ENCODE peak calls at places on chromosomes 3 and 15, in five cellular contexts. C is right atrium auricular region, M is lung, T is Panc1, A is fibroblast of lung. X is an unnamed sample. For H3K27me3, the result is how much of the 10 kb centered on the place peaks cover.

GRCh38 chr3:135106445-135106844 is 311.4 kb downstream of the EPHB1 start:
- DNase-seq in A (peak), C (no peak), T (no peak), M (no peak), X (peak)

GRCh38 chr3:30810617-30811016 is 83.8 kb downstream of the GADL1 start:
- DNase-seq in T (no peak), M (no peak), A (no peak), C (no peak), X (no peak)

GRCh38 chr3:183081459-183082183 is 17.7 kb downstream of the MCCC1 start:
- DNase-seq in T (no peak), M (no peak), C (no peak), A (no peak), X (no peak)

GRCh38 chr3:38853021-38853420 is 37.0 kb upstream of the SCN10A start:
- DNase-seq in T (no peak), C (no peak), A (no peak), M (no peak), X (no peak)

GRCh38 chr15:46177219-46177618 is 542.4 kb downstream of the SQOR start:
- DNase-seq in A (no peak), T (no peak), C (no peak), M (no peak), X (no peak)

GRCh38 chr15:34243226-34243625 is 18.4 kb downstream of the EMC4 start:
- DNase-seq in T (no peak), M (no peak), A (peak), C (no peak), X (no peak)

GRCh38 chr3:126356373-126357298 is 572 bp downstream of the KLF15 start:
- DNase-seq in C (no peak), A (no peak), M (peak), T (no peak), X (peak)

GRCh38 chr3:143263844-143264243 is 144.3 kb downstream of the CHST2 start:
- DNase-seq in T (no peak), M (no peak), C (no peak), A (no peak), X (no peak)

GRCh38 chr3:71978150-71978721 is 193.3 kb upstream of the PROK2 start:
- DNase-seq in C (no peak), A (no peak), T (no peak), M (no peak), X (no peak)

GRCh38 chr3:37787027-37787868 is 74.4 kb upstream of the CTDSPL start:
- DNase-seq in C (no peak), M (no peak), T (no peak), A (no peak), X (no peak)

GRCh38 chr3:117355566-117355965 is 646.0 kb downstream of the TUSC7 start:
- DNase-seq in T (no peak), A (peak), M (no peak), C (no peak), X (no peak)

GRCh38 chr15:29788433-29789034 is 33.7 kb downstream of the TJP1 start:
- DNase-seq in A (peak), M (no peak), T (no peak), C (no peak), X (no peak)

GRCh38 chr3:37691213-37691830 is 170.4 kb upstream of the CTDSPL start:
- DNase-seq in C (peak), T (no peak), A (no peak), M (no peak), X (no peak)

GRCh38 chr15:36622247-36622795 is 42.9 kb downstream of the CDIN1 start:
- DNase-seq in M (no peak), T (no peak), A (no peak), C (no peak), X (no peak)

GRCh38 chr3:82133070-82133606 is 371.7 kb upstream of the GBE1 start:
- DNase-seq in C (peak), A (peak), M (peak), T (peak), X (peak)

GRCh38 chr15:45549831-45550230 is 27.3 kb upstream of the SLC30A4 start:
- DNase-seq in A (peak), M (no peak), C (no peak), T (no peak), X (no peak)

GRCh38 chr3:34419801-34420200 is 621.4 kb downstream of the PDCD6IP start:
- DNase-seq in M (no peak), T (no peak), C (no peak), A (no peak), X (no peak)

GRCh38 chr3:105594219-105594618 is 227.5 kb downstream of the ALCAM start:
- DNase-seq in C (no peak), A (peak), T (no peak), M (no peak), X (no peak)

GRCh38 chr3:40895109-40895508 is 304.2 kb upstream of the CTNNB1 start:
- DNase-seq in T (no peak), C (no peak), M (no peak), A (no peak), X (no peak)

GRCh38 chr3:44984335-44984734 is 8.3 kb downstream of the EXOSC7 start:
- DNase-seq in C (no peak), A (no peak), T (no peak), M (no peak), X (no peak)

GRCh38 chr15:100093211-100094126 is 248.3 kb downstream of the ADAMTS17 start:
- DNase-seq in M (peak), C (no peak), A (peak), T (no peak), X (no peak)

GRCh38 chr15:61295239-61295638 is 66.1 kb upstream of the RORA start:
- DNase-seq in C (no peak), A (no peak), T (no peak), M (no peak), X (no peak)

GRCh38 chr3:185900228-185900627 is 37.6 kb downstream of the TRA2B start:
- DNase-seq in T (peak), A (peak), C (no peak), M (no peak), X (peak)

GRCh38 chr15:63860161-63860954 is 26.6 kb upstream of the HERC1 start:
- DNase-seq in M (no peak), A (no peak), T (no peak), C (no peak), X (peak)

GRCh38 chr3:13215940-13216546 is 142.8 kb upstream of the IQSEC1 start:
- DNase-seq in A (peak), T (peak), C (no peak), M (no peak), X (no peak)

GRCh38 chr3:112464264-112464663 is 35.0 kb downstream of the BTLA start:
- DNase-seq in C (no peak), A (peak), T (no peak), M (no peak), X (no peak)

GRCh38 chr3:14620512-14620911 is 31.1 kb upstream of the CCDC174 start:
- DNase-seq in C (no peak), T (no peak), M (no peak), A (no peak), X (no peak)

DNA sequence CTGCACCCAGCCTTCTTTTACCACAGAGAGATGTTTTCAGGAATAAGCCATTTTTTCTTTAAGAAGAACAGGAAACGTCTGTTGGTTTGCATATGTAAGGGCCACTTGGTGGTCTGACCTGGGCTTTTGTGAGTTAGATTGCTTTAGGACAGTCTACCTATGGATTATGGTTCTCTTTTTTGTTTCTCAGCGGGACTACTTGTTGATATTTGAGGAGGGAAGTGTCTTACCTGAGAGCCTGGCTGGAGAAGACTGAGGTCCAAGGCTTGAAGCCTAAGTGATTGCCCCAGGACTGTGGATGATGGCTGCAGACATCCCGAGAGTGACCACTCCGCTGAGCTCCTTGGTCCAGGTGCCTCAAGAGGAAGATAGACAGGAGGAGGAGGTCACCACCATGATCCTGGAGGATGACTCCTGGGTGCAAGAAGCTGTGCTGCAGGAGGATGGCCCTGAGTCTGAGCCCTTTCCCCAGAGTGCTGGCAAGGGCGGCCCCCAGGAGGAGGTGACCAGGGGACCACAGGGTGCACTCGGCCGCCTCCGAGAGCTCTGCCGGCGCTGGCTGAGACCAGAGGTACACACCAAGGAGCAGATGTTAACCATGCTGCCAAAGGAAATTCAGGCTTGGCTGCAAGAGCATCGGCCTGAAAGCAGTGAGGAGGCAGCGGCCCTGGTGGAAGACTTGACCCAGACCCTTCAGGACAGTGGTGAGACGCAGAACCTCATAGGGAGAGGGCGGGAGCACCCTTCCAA is 3.0 kb downstream of the ZSCAN2 start:
- DNase-seq in T (no peak), M (no peak), A (no peak), C (no peak), X (no peak)
- H3K27me3 ChIP-seq in T (under half), M (under half), A (under half), C (under half), X (under half)

DNA sequence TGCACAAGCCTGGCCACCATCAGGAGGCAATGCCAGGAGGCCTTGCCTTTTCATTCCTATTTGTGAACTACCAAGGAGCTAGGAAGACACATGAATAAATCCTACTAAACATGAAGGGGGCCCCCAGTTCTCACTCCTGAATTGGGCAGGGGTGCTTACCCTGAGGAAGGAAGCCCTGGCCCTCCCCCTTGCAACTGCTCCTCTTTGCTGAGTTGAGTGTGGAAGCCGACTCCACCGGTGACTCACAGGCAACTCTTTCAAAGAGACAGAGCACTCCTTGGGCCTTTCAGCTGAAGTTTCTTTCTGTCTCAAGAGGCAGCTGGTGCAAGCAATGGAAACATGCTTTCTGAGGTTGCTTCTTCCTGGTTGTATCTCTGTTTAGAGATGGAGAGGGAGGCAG is 1.7 kb downstream of the GABRG3 start:
- DNase-seq in M (no peak), A (peak), C (no peak), T (no peak), X (no peak)
- H3K27me3 ChIP-seq in M (under half), A (under half), C (under half), T (under half), X (under half)

DNA sequence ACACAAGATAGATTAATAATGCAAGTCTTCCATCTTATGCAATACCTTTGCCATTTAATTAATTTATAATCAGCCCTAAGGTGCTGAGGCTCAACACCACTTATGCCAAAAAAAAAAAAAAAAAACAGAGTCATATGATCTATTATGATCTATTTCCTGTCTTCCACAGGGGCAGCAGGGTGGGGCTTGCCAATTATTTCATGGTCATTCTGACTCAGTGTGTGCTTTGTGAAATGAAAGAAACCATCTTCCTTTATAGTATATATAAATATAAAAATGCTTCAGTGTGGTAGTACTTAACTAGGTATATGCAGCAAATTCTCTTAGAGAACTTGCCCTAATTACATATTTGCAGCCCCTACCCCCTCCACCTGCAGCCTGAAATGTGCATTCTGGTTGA is 7.2 kb upstream of the RARB start:
- DNase-seq in A (no peak), M (no peak), T (no peak), C (no peak), X (no peak)
- H3K27me3 ChIP-seq in A (under half), M (under half), T (under half), C (under half), X (under half)

GRCh38 chr3:197333901-197334639 is 35.7 kb upstream of the DLG1 start:
- DNase-seq in A (peak), T (no peak), M (peak), C (no peak), X (no peak)
- H3K27me3 ChIP-seq in A (under half), T (under half), M (under half), C (under half), X (under half)

DNA sequence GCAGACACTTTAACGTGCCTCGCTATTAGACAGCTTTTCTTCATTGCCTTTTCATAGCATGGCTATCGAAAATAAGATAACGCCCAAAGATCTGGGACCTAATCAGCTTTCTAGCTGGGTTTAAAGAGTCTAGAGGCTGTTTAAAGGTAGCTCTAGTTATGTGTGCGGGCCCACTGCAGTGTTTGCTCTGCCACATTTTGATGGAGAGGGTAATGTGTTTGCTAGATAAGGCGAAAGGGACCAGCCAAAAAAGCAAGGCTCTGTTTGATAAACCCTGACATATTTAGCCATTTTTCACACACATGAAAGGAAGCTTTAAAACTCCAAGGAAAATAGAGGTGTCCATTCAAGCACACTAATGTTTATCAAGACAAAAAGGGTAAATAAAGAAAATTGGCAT is 91.7 kb downstream of the NR2F2 start:
- DNase-seq in M (no peak), T (no peak), A (no peak), C (no peak), X (no peak)
- H3K27me3 ChIP-seq in M (under half), T (under half), A (under half), C (under half), X (half or more)

GRCh38 chr15:74725241-74725774 is at the start of gene CYP1A1:
- DNase-seq in A (peak), C (no peak), M (peak), T (no peak), X (peak)
- H3K27me3 ChIP-seq in A (under half), C (under half), M (under half), T (under half), X (under half)

DNA sequence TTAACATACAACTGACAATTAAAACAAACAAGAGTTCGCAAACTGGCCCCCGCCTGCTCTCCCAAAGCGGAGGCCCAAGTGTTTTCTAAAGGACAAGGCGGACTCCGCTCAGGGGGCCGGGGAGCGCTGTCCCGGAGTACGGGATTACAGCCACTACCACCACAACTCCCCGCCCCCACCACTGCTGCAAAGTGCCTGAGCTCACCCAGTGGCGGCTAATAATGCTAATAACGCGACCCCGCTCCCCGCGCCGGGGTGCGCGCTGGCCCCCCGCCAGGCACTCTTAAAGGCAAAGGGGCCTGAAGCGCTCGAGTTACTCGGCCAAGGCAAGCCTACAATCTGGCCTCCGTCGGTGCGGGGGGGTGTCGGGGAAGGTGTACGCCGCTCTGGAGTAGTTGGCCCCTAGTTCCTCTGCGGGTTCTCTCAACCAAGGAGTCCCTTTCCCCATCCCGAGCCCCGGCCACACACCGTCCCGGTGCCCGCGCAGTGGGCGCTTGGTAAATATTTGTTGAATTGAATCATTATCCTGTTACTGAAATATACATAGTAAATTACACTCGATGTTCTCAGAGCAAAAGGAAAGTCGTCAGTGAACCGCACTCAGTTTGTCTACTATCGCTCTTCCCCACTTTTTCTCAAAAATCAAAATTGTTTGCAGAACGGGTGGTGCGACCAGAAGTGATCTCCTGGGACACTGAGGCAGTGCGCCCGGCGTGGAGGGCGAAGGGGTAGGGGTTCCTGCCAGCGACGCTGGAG is 827 bp downstream of the WNT5A start:
- DNase-seq in T (no peak), A (peak), M (peak), C (no peak), X (peak)
- H3K27me3 ChIP-seq in T (under half), A (under half), M (under half), C (under half), X (half or more)

DNA sequence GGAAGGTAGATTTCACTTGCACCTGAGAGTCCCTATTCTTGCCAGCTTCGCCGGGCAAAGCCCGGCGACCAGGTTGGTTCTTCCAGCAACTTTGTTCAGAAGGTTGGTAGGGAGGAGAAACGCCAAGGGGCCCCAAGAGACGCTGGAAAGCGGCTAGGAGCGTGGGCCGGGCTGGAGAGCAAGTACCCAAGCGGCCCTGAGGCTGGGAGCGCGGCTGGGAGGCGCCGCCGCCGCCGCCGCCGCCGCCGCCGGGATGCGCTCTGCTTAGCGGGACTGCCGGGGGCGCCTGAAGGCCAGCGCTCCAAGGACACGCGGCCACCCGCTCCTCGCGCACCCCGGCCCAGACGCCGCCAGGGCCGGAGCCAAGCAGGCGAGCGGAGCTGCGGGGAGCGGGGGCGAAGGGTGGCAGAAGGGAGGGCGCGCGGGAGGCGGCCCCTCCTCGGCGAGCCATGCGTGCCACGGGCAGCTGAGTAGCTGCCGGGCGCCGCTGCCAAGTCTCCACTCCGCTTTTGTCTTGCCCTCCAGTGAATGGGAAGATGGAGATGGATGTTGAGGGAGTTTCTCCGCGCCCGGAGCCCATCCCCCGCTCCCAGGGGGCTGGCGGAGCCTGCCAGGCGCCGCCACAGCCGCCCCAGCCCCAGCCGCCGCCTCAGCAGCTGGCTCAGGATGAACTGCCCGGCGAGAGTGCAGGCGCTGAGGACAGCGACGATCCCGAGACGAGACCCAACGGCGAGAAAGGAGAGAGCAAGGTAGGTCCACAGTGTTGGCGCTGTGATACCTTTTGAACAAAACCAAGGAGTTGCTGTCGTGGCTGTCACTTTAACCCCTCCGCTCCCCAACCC is 227.3 kb upstream of the AZI2 start:
- DNase-seq in T (no peak), A (peak), M (no peak), C (no peak), X (no peak)
- H3K27me3 ChIP-seq in T (under half), A (under half), M (under half), C (under half), X (under half)

DNA sequence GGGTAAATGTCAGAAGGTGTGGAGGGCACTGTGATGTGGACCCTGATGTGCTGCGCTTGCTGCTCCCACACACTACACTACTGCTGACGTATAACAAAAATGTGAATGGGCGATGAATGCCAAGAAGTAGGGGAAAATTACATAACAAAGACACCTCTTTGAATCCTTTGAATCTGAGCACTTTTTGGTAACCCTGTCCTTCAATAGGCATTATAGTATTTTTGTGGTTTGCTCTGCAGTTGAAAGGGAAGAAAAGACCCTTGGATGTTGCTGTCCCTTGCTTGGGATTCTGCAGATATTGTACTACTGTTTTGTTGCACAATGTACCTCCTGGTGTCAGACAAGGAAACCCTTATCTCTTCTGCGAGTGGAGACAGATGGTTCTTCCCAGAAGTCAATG is 124.7 kb upstream of the UBE3A start:
- DNase-seq in M (no peak), C (no peak), A (no peak), T (no peak), X (no peak)
- H3K27me3 ChIP-seq in M (under half), C (under half), A (under half), T (under half), X (under half)

X was measured in transverse colon.